ENCODE peak calls at places on chromosome 9, in four cellular contexts. X is K562, G is GM12878, W is H1. S is an unnamed sample.

GRCh38 chr9:119318371-119318770 is 50.9 kb downstream of the BRINP1 start:
- DNase-seq in X (no peak), G (no peak), W (no peak), S (no peak)

GRCh38 chr9:133770076-133770777 is 32.1 kb upstream of the SARDH start:
- DNase-seq in X (no peak), G (no peak), W (peak; percentile 42), S (no peak)

GRCh38 chr9:127428348-127428747 is 4.2 kb downstream of the ZNF79 start:
- DNase-seq in X (no peak), G (no peak), W (no peak), S (no peak)

GRCh38 chr9:69502671-69503301 is 169.4 kb downstream of the APBA1 start:
- DNase-seq in X (no peak), G (no peak), W (no peak), S (no peak)

GRCh38 chr9:14907360-14907685 is 2.9 kb downstream of the FREM1 start:
- DNase-seq in X (no peak), G (no peak), W (no peak), S (peak; percentile 28)

GRCh38 chr9:134349941-134350340 is 23.7 kb downstream of the RXRA start:
- DNase-seq in X (no peak), G (no peak), W (no peak), S (no peak)

GRCh38 chr9:77954018-77954417 is 77.6 kb downstream of the GNAQ start:
- DNase-seq in X (no peak), G (no peak), W (no peak), S (no peak)

GRCh38 chr9:134231330-134231745 is 67.0 kb upstream of the RNU6ATAC start:
- DNase-seq in X (no peak), G (no peak), W (no peak), S (no peak)

GRCh38 chr9:82996931-82997330 is 66.0 kb downstream of the RASEF start:
- DNase-seq in X (no peak), G (no peak), W (no peak), S (no peak)

GRCh38 chr9:38689678-38690077 is 30.3 kb downstream of the FAM240B start:
- DNase-seq in X (no peak), G (no peak), W (peak; percentile 59), S (peak; percentile 98)

GRCh38 chr9:111163738-111164399 is 125.6 kb upstream of the LPAR1 start:
- DNase-seq in X (no peak), G (no peak), W (no peak), S (no peak)
- TF ChIP-seq YY1 in X (no peak), G (no peak), W (no peak), S (no peak)

DNA sequence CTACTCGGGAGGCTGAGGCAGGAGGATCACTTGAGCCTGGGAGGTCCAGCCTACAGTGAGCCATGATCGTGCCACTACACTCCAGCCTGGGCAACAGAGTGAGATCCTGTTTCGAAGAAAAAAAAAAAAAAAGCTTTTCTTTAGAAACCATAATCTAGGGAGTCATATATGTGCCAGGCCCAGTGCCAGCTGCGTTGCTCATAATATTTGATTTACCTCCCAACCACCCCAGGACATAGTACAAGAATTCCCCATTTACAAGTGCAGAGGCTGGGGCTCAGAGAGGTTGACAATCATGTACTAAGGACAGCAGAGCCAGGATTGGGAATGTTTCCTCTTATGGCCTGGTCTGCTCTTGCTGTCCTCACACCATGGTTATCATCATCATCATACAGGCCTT is 25.1 kb upstream of the TRIM14 start:
- DNase-seq in X (no peak), G (no peak), W (no peak), S (no peak)
- TF ChIP-seq YY1 in X (no peak), G (no peak), W (no peak), S (no peak)

GRCh38 chr9:31908891-31909480 is 475.5 kb upstream of the ACO1 start:
- DNase-seq in X (no peak), G (no peak), W (no peak), S (no peak)

DNA sequence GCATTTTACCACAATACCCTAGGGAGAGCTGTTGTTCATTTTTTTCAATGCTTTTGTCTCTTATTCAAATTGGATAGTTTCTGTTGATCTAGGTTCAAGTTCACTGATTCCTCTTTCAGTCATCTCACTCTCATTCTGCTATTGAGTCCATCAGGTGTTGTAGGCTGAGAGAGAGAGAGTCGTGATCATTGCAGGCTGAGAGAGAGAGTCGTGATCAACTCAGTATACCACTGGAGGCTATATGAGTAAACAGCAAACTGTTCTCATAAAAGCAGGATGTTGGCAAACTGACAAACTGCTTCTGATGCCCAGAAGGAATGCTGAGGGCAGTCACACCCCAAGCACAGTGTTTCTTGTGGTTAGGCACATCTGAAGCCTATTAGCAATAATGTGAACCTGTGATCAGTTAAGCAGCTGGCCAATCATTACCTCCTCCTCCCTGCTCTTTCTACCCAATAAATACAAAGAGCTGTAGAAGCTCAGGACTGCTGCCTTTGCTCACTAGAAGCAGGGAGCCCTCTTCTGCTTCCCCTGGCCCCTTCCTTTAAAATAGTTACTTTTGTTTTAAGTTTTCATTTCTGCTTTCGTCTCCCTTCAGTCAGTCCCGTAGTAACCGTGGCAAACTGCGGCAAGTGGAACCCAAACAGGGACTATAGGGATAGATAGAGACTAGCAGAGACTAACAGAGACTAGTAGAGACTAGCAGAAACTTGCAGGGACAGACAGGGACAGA is 476.1 kb upstream of the ACO1 start:
- DNase-seq in X (no peak), G (peak; percentile 1), W (no peak), S (no peak)
- TF ChIP-seq YY1 in X (no peak), G (no peak), W (no peak), S (no peak)

GRCh38 chr9:129122133-129122532 is 10.9 kb downstream of the PTPA start:
- DNase-seq in X (no peak), G (no peak), W (no peak), S (no peak)
- TF ChIP-seq YY1 in X (no peak), G (no peak), W (no peak), S (no peak)

S was measured in NT2/D1.